ENCODE peak calls at places on chromosomes 2 and 18, in five cellular contexts. H, E, S, T and M are unnamed samples.

GRCh38 chr2:119827866-119828507 is 68.3 kb downstream of the PTPN4 start:
- DNase-seq in H (no peak), T (no peak), E (no peak), S (no peak), M (no peak)

GRCh38 chr18:227374-227773 is 40.5 kb downstream of the THOC1 start:
- DNase-seq in E (no peak), T (no peak), H (no peak), S (no peak), M (no peak)

GRCh38 chr2:135744761-135745314 is 3.2 kb downstream of the UBXN4 start:
- DNase-seq in E (no peak), T (no peak), S (no peak), H (no peak), M (no peak)

GRCh38 chr18:46252754-46253153 is 148.6 kb downstream of the HAUS1 start:
- DNase-seq in S (no peak), E (no peak), H (no peak), T (no peak), M (no peak)

GRCh38 chr2:241019441-241020139 is 21.2 kb downstream of the SNED1 start:
- DNase-seq in T (no peak), E (no peak), S (no peak), H (peak; percentile 10), M (no peak)

GRCh38 chr2:190863946-190864345 is 16.7 kb upstream of the GLS start:
- DNase-seq in H (no peak), E (no peak), S (no peak), T (no peak), M (no peak)

GRCh38 chr2:173972165-173972564 is 7.0 kb upstream of the SP3 start:
- DNase-seq in T (no peak), H (no peak), S (no peak), E (no peak), M (no peak)

GRCh38 chr2:95001117-95001551 is 24.4 kb upstream of the MAL start:
- DNase-seq in T (no peak), S (no peak), E (no peak), H (no peak), M (no peak)

GRCh38 chr2:204060896-204061640 is 124.5 kb downstream of the ICOS start:
- DNase-seq in E (no peak), H (no peak), T (no peak), S (no peak), M (no peak)

GRCh38 chr2:234643407-234643806 is 146.5 kb upstream of the ARL4C start:
- DNase-seq in S (no peak), T (no peak), H (no peak), E (no peak), M (no peak)

GRCh38 chr2:239472220-239472775 is 71.5 kb upstream of the HDAC4 start:
- DNase-seq in S (no peak), H (no peak), T (no peak), E (no peak), M (no peak)

GRCh38 chr18:77366067-77366724 is 116.5 kb downstream of the GALR1 start:
- DNase-seq in E (no peak), S (no peak), H (no peak), T (no peak), M (no peak)

GRCh38 chr2:200765139-200765951 is 46.4 kb upstream of the BZW1 start:
- DNase-seq in E (no peak), S (no peak), T (no peak), H (no peak), M (no peak)

GRCh38 chr2:121810959-121811853 is 55.8 kb downstream of the TSN start:
- DNase-seq in E (no peak), S (peak; percentile 34), T (no peak), H (peak; percentile 39), M (peak; percentile 22)

GRCh38 chr18:59279193-59279592 is 5.9 kb upstream of the RAX start:
- DNase-seq in T (no peak), E (no peak), H (no peak), S (no peak), M (no peak)

GRCh38 chr2:239959059-239959971 is 65.8 kb downstream of the NDUFA10 start:
- DNase-seq in T (no peak), S (no peak), E (no peak), H (no peak), M (no peak)

GRCh38 chr2:203431391-203432185 is 103.4 kb downstream of the ABI2 start:
- DNase-seq in H (no peak), E (no peak), T (no peak), S (no peak), M (no peak)

GRCh38 chr2:26347286-26347865 is 787 bp upstream of the ADGRF3 start:
- DNase-seq in E (no peak), H (no peak), T (no peak), S (no peak), M (no peak)

GRCh38 chr2:7899241-7899640 is 782.6 kb upstream of the ID2 start:
- DNase-seq in H (no peak), T (no peak), E (peak; percentile 22), S (no peak), M (no peak)

GRCh38 chr2:7899923-7900322 is 781.9 kb upstream of the ID2 start:
- DNase-seq in T (no peak), H (no peak), E (no peak), S (no peak), M (no peak)

GRCh38 chr2:7900593-7900992 is 781.3 kb upstream of the ID2 start:
- DNase-seq in T (no peak), E (no peak), S (no peak), H (no peak), M (no peak)

GRCh38 chr2:7891312-7891711 is 790.5 kb upstream of the ID2 start:
- DNase-seq in S (no peak), E (no peak), H (no peak), T (no peak), M (no peak)

GRCh38 chr2:7895356-7895755 is 786.5 kb upstream of the ID2 start:
- DNase-seq in T (no peak), S (no peak), H (no peak), E (no peak), M (no peak)
- TF ChIP-seq CTCF in T (no peak), S (no peak), H (no peak), E (no peak), M (no peak)

DNA sequence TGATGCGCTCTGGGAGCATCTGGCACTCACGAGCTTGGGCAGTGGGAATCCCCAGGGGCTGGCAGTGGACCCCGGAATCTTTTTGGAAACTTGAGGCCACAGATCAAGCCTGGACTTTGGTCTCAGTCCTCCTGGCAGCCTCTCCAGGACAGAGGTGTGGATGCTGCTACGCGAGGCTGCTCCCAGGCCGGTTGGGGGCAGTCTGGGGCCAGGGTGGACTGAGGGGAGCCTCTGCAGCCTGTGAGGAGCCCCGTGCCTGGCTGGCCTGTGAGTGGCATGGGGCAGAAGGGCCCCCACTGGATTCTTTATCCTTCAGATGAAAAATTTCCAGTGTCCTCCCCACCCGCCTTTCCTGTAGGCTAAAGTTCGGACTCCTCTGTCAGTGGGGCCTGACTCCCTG is 12.7 kb upstream of the DES start:
- DNase-seq in H (no peak), E (no peak), T (no peak), S (no peak), M (no peak)
- TF ChIP-seq CTCF in H (no peak), E (peak; percentile 3), T (no peak), S (no peak), M (no peak)

GRCh38 chr2:101308432-101309210 is at the start of gene RNF149:
- DNase-seq in H (peak; percentile 95), E (peak; percentile 93), T (peak; percentile 61), S (peak; percentile 89), M (peak; percentile 93)
- TF ChIP-seq CTCF in H (no peak), E (no peak), T (no peak), S (no peak), M (no peak)

DNA sequence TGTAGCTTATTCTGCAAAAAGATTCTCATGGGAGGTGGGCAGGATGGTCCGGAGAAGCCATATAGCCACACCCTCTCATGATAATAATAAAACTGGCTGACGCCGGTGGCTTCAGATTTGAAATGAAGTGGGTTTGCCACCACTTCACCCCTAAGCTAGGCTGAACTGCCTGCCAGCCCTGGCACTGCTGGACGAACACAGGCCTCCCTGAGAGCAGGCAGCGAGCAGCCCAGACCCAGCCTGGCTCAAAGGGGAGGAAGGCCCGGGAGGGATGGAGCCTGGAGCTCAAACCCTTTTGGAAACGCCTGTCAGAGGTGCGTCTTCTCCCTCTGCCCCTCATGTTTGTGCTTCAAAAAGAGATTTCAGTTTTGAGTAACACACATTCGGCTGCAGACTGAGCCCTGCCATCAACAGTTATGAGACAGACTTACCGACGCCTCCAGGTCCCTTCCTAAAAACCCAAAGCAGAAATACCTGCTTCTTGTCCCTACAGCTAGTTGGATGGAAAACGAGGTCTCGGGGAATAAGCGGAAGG is 71.1 kb upstream of the HPCAL1 start:
- DNase-seq in T (no peak), H (no peak), E (no peak), S (no peak), M (no peak)
- TF ChIP-seq CTCF in T (no peak), H (no peak), E (no peak), S (no peak), M (no peak)

GRCh38 chr18:79640064-79640672 is 39.4 kb upstream of the CTDP1 start:
- DNase-seq in T (no peak), S (no peak), H (no peak), E (no peak), M (no peak)

GRCh38 chr18:79637921-79638855 is 41.4 kb upstream of the CTDP1 start:
- DNase-seq in S (no peak), H (no peak), T (no peak), E (no peak), M (no peak)

GRCh38 chr18:79637181-79637920 is 42.3 kb upstream of the CTDP1 start:
- DNase-seq in T (no peak), H (no peak), S (no peak), E (no peak), M (no peak)

GRCh38 chr18:79640875-79641274 is 38.7 kb upstream of the CTDP1 start:
- DNase-seq in S (no peak), E (no peak), T (no peak), H (no peak), M (no peak)

DNA sequence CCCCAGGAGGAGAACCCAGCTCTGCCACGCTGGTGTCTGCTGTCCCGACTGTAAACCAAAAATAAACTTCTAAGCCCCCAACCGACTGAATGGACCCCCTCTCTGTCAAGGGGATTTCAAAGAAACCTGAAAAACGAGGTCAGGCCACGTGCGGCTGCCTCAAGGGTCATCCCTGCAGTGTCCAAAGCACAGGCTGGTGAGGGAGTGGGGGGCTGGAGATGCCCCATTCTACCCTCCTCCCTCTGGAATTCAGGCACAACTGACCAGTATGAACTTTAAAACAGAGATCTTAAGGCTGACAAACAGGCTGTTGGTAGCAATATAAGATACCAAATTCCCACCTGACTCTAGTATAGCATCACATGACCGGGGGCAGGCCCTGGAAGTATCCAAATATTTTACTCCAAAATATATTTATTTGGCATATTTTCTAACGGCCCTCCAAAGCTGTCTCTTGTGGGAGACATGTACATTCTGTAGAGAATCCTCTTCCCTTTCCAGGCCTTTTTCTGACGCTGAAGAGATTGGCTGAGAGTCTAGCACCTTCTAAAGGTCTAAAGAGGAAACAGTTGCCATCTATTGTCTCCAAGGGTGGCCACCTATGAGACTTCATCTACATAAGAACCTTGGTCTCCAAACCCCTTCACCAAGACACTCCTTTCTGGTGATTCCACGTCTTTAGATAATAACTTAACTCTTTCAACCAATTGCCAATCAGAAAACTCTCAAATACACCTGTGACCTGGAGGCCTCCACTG is 40.4 kb upstream of the CTDP1 start:
- DNase-seq in H (no peak), T (no peak), E (no peak), S (no peak), M (no peak)
- TF ChIP-seq CTCF in H (no peak), T (no peak), E (no peak), S (no peak), M (no peak)